ENCODE peak calls at places on chromosomes 16 and 17, in six cellular contexts. L is activated CD4-positive, alpha-beta T cell treated with anti-CD3 and anti-CD28 coated beads, Interleukin-2, amount 50 U/mL, for 24 hours; D is NCI-H1105; T is stomach; Y is stimulated activated CD8-positive, alpha-beta memory T cell treated with anti-CD3 and anti-CD28 coated beads, Interleukin-4, amount 100 ng/mL, for 24 hours; S is NCI-H1694. I is an unnamed sample.
A peak's percentile ranks its signal among the peaks of the same experiment; 100 is the strongest.

GRCh38 chr17:48729335-48730239 is 1.0 kb upstream of the HOXB13 start:
- DNase-seq in L (no peak), D (peak; percentile 12), T (no peak), Y (no peak), S (no peak), I (no peak)

GRCh38 chr16:46908540-46909372 is 24.6 kb downstream of the GPT2 start:
- DNase-seq in L (peak; percentile 52), D (peak; percentile 63), T (peak; percentile 47), Y (peak; percentile 37), S (peak; percentile 34), I (peak; percentile 19)

GRCh38 chr17:62309381-62309780 is 71.0 kb upstream of the EFCAB3 start:
- DNase-seq in L (no peak), D (no peak), T (no peak), Y (no peak), S (no peak), I (no peak)

GRCh38 chr16:53829186-53829747 is 125.3 kb downstream of the FTO start:
- DNase-seq in L (no peak), D (no peak), T (no peak), Y (no peak), S (no peak), I (no peak)

GRCh38 chr16:26688699-26689098 is 378.0 kb upstream of the C16orf82 start:
- DNase-seq in L (no peak), D (no peak), T (no peak), Y (no peak), S (no peak), I (no peak)

GRCh38 chr17:78172284-78173024 is 4.1 kb downstream of the SYNGR2 start:
- DNase-seq in L (no peak), D (no peak), T (peak; percentile 73), Y (no peak), S (no peak), I (no peak)

GRCh38 chr16:8853150-8853549 is 15.7 kb downstream of the CARHSP1 start:
- DNase-seq in L (no peak), D (no peak), T (no peak), Y (no peak), S (no peak), I (no peak)

GRCh38 chr17:79776378-79777165 is 1.4 kb upstream of the CBX2 start:
- DNase-seq in L (no peak), D (no peak), T (no peak), Y (no peak), S (no peak), I (no peak)

GRCh38 chr17:18039535-18040286 is 503 bp downstream of the GID4 start:
- DNase-seq in L (no peak), D (peak; percentile 62), T (peak; percentile 56), Y (no peak), S (no peak), I (no peak)

GRCh38 chr17:48459070-48459469 is 29.1 kb upstream of the SKAP1 start:
- DNase-seq in L (no peak), D (no peak), T (no peak), Y (no peak), S (no peak), I (no peak)

GRCh38 chr16:4160663-4161436 is 44.6 kb upstream of the ADCY9 start:
- DNase-seq in L (no peak), D (no peak), T (no peak), Y (no peak), S (no peak), I (no peak)

GRCh38 chr17:80096531-80097306 is 4.7 kb upstream of the GAA start:
- DNase-seq in L (no peak), D (no peak), T (no peak), Y (no peak), S (peak; percentile 34), I (no peak)

GRCh38 chr17:72397687-72398086 is 276.9 kb downstream of the SOX9 start:
- DNase-seq in L (no peak), D (no peak), T (no peak), Y (no peak), S (no peak), I (no peak)

GRCh38 chr17:72311004-72311403 is 190.2 kb downstream of the SOX9 start:
- DNase-seq in L (no peak), D (no peak), T (no peak), Y (no peak), S (no peak), I (no peak)

GRCh38 chr17:11240041-11240801 is 792 bp upstream of the SHISA6 start:
- DNase-seq in L (no peak), D (no peak), T (peak; percentile 51), Y (no peak), S (no peak), I (no peak)

GRCh38 chr17:44007346-44008204 is 3.2 kb downstream of the NAGS start:
- DNase-seq in L (no peak), D (no peak), T (no peak), Y (no peak), S (no peak), I (no peak)

GRCh38 chr17:70329751-70330150 is 160.4 kb downstream of the KCNJ2 start:
- DNase-seq in L (no peak), D (peak; percentile 61), T (no peak), Y (no peak), S (no peak), I (no peak)

I was measured in activated naive CD8-positive, alpha-beta T cell treated with anti-CD3 and anti-CD28 coated beads, Interleukin-2, amount 50 U/mL, for 16 hours.